ENCODE peak calls at places on chromosomes 1 and 21, in four cellular contexts. A is NB4, Y is brain microvascular endothelial cell, O is AG09309. X is an unnamed sample.

GRCh38 chr1:213657879-213658278 is 329.9 kb upstream of the PROX1 start:
- DNase-seq in A (no peak), Y (no peak), O (no peak), X (no peak)

GRCh38 chr1:9302745-9303524 is 10.2 kb downstream of the SPSB1 start:
- DNase-seq in Y (peak; percentile 86), O (peak; percentile 84), A (peak; percentile 49), X (no peak)

GRCh38 chr1:160567858-160568682 is 11.2 kb downstream of the CD84 start:
- DNase-seq in O (no peak), Y (no peak), A (peak; percentile 88), X (no peak)

GRCh38 chr21:36403713-36404112 is 18.5 kb downstream of the CHAF1B start:
- DNase-seq in Y (no peak), A (no peak), O (no peak), X (no peak)

GRCh38 chr1:49199564-49199963 is 422.9 kb upstream of the BEND5 start:
- DNase-seq in A (no peak), Y (no peak), O (no peak), X (no peak)

GRCh38 chr1:3908886-3909517 is 8.9 kb upstream of the C1orf174 start:
- DNase-seq in A (no peak), O (no peak), Y (no peak), X (no peak)

GRCh38 chr1:156052862-156053769 is 482 bp downstream of the UBQLN4 start:
- DNase-seq in O (no peak), Y (peak; percentile 66), A (peak; percentile 85), X (peak; percentile 81)

GRCh38 chr1:187054862-187055757 is 226.4 kb downstream of the PLA2G4A start:
- DNase-seq in A (no peak), Y (no peak), O (no peak), X (no peak)

GRCh38 chr1:32893198-32894018 is 7.1 kb downstream of the HPCA start:
- DNase-seq in A (no peak), O (no peak), Y (no peak), X (peak; percentile 42)

GRCh38 chr1:67626495-67627235 is 58.3 kb upstream of the GADD45A start:
- DNase-seq in Y (peak; percentile 91), A (no peak), O (no peak), X (peak; percentile 11)

GRCh38 chr1:160777486-160778089 is 18.4 kb upstream of the LY9 start:
- DNase-seq in Y (no peak), O (no peak), A (peak; percentile 42), X (peak; percentile 58)

GRCh38 chr1:246755419-246755818 is 31.2 kb downstream of the SCCPDH start:
- DNase-seq in Y (no peak), A (no peak), O (no peak), X (no peak)

GRCh38 chr1:909861-910310 is 13.8 kb upstream of the SAMD11 start:
- DNase-seq in A (no peak), Y (no peak), O (no peak), X (no peak)

GRCh38 chr21:42671778-42672593 is 18.6 kb downstream of the PDE9A start:
- DNase-seq in Y (no peak), A (peak; percentile 78), O (no peak), X (no peak)

GRCh38 chr1:20255666-20256065 is 35.0 kb upstream of the VWA5B1 start:
- DNase-seq in Y (peak; percentile 53), O (peak; percentile 13), A (peak; percentile 75), X (peak; percentile 22)

GRCh38 chr1:111604931-111605330 is 14.7 kb upstream of the RAP1A start:
- DNase-seq in Y (no peak), A (no peak), O (peak; percentile 48), X (no peak)

GRCh38 chr1:44037154-44037553 is 5.9 kb upstream of the SLC6A9 start:
- DNase-seq in A (no peak), Y (no peak), O (no peak), X (no peak)

GRCh38 chr1:3598051-3598471 is 13.2 kb downstream of the MEGF6 start:
- DNase-seq in A (no peak), O (no peak), Y (no peak), X (no peak)

GRCh38 chr1:53379662-53380002 is 51.8 kb upstream of the LRP8 start:
- DNase-seq in Y (no peak), A (no peak), O (no peak), X (no peak)

GRCh38 chr1:17768651-17769241 is 13.6 kb downstream of the ACTL8 start:
- DNase-seq in A (no peak), O (no peak), Y (peak; percentile 53), X (no peak)

GRCh38 chr1:233673947-233674431 is 60.1 kb downstream of the KCNK1 start:
- DNase-seq in O (no peak), A (no peak), Y (no peak), X (peak; percentile 50)

GRCh38 chr1:104182251-104182650 is 432.6 kb downstream of the AMY1C start:
- DNase-seq in Y (no peak), O (no peak), A (no peak), X (no peak)

GRCh38 chr1:196650403-196650802 is 1.4 kb upstream of the CFH start:
- DNase-seq in Y (no peak), A (no peak), O (no peak), X (no peak)

GRCh38 chr1:24416666-24417391 is 1.2 kb downstream of the NIPAL3 start:
- DNase-seq in O (peak; percentile 78), Y (peak; percentile 97), A (peak; percentile 42), X (peak; percentile 18)

GRCh38 chr1:23727362-23727811 is 15.9 kb upstream of the ELOA start:
- DNase-seq in Y (no peak), A (peak; percentile 95), O (peak; percentile 70), X (peak; percentile 6)

GRCh38 chr1:94130851-94131595 is 10.1 kb upstream of the ABCA4 start:
- DNase-seq in O (no peak), A (no peak), Y (peak; percentile 78), X (no peak)

GRCh38 chr1:16612332-16613172 is 812 bp downstream of the NBPF1 start:
- DNase-seq in A (peak; percentile 60), O (peak; percentile 85), Y (peak; percentile 94), X (no peak)

GRCh38 chr21:42975886-42976608 is 1.7 kb downstream of the PKNOX1 start:
- DNase-seq in Y (no peak), O (no peak), A (no peak), X (no peak)

DNA sequence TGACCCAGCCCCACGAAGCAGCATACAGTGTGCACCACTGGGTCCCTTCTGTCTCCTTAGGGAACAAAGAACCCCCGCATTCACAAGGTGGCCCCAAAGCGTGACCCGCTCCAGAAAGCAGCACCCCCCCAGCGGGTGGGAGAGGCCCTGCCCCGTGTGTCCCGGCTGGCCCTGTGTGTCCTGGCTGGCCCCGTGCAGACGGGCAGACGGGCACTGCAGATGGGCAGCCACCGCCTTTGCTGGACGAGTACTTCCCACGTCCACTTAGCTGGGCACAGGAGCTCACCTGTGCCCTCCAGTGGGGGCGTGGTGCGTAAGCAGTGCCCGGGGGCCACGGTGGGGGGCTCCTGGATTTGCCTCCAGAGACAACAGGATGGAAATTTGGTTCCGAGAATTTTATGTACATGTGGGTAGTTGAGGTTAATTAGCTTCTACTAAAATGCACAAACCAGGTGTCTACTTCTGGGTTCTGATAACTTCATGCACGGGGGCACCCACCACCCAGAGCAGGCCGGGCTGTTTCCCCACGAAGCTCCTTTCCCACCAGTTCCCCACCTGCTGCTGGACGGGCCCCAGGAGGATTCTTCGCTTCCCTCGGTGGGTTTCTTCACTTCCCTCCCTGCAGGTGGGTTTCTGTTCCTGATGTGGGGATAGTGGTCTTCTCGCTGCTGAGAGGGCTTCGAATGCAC is 33.2 kb upstream of the SLC19A1 start:
- DNase-seq in Y (no peak), A (no peak), O (no peak), X (no peak)
- TF ChIP-seq CTCF in Y (no peak), A (no peak), O (no peak), X (no peak)

GRCh38 chr21:14235101-14235500 is 19.1 kb downstream of the RBM11 start:
- DNase-seq in A (no peak), Y (no peak), O (no peak), X (no peak)
- TF ChIP-seq CTCF in A (no peak), Y (no peak), O (no peak), X (no peak)

GRCh38 chr1:209241481-209241880 is 342.0 kb upstream of the CAMK1G start:
- DNase-seq in A (no peak), O (no peak), Y (no peak), X (no peak)
- TF ChIP-seq CTCF in A (no peak), O (no peak), Y (no peak), X (no peak)

GRCh38 chr1:7561331-7561921 is 209.7 kb upstream of the VAMP3 start:
- DNase-seq in O (no peak), A (peak; percentile 37), Y (no peak), X (no peak)
- TF ChIP-seq CTCF in O (peak; percentile 31), A (peak; percentile 65), Y (peak; percentile 72), X (no peak)

DNA sequence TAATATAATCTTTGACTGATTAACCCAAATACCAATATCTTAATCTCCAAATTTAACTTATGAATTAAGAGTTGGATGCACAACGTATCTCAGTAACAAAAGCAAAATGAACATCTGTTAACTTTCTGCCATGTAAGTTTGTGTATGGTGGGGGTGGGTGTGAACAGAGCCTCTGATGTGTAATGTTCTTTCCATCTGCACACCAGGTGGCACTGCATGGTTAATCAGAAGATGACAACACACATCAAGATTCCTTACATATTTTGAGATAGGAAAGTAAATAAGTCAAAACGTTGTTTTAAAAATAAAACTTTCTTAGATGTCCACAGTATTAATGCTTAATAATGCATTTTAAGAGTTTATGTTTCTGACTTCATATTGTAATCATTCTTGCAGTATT is 251.9 kb downstream of the DPYD start:
- DNase-seq in Y (peak; percentile 38), O (peak; percentile 13), A (peak; percentile 29), X (peak; percentile 15)
- TF ChIP-seq CTCF in Y (peak; percentile 49), O (peak; percentile 38), A (no peak), X (no peak)

DNA sequence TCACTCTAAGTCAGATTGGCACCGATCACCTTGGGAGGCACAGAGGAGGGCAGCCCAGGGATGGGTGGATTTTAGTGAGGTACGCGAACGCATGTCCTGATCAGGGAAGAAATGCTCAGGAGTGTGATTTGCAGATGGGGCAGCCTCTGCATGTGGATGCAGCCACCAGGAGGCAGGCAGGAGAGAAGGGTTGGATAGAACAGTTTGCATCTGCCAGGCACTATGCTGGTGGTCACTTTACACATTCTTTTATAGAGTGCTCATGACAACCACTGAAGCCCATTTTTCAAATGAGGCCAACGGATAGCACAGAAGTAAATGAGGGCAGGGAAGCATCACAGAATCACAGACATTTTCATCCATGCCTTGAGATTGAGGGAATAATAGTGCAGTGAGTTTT is 5.7 kb downstream of the LAMB3 start:
- DNase-seq in Y (no peak), O (no peak), A (no peak), X (no peak)
- TF ChIP-seq CTCF in Y (peak; percentile 80), O (peak; percentile 53), A (peak; percentile 2), X (peak; percentile 37)

GRCh38 chr1:152743371-152744145 is 14.3 kb upstream of the KPRP start:
- DNase-seq in O (no peak), Y (no peak), A (no peak), X (no peak)

GRCh38 chr1:152745765-152746444 is 11.9 kb upstream of the KPRP start:
- DNase-seq in A (no peak), O (no peak), Y (no peak), X (no peak)

GRCh38 chr1:152741656-152742055 is 16.2 kb upstream of the KPRP start:
- DNase-seq in Y (no peak), A (no peak), O (no peak), X (no peak)

GRCh38 chr1:152747831-152748230 is 10.0 kb upstream of the KPRP start:
- DNase-seq in O (no peak), A (no peak), Y (no peak), X (no peak)

GRCh38 chr1:152745289-152745704 is 12.5 kb upstream of the KPRP start:
- DNase-seq in O (no peak), Y (no peak), A (peak; percentile 28), X (peak; percentile 21)
- TF ChIP-seq CTCF in O (no peak), Y (no peak), A (no peak), X (no peak)

X was measured in Calu3.